ENCODE peak calls at places on chromosomes 11 and 22, in ten cellular contexts. Q, P, X, L, F, N, E, W, D and S are unnamed samples.

GRCh38 chr22:19598054-19598855 is 74.0 kb upstream of the CLDN5 start:
- DNase-seq in Q (no peak), P (peak; percentile 69), X (no peak), L (no peak), F (no peak), N (no peak), E (no peak), W (no peak), D (no peak), S (no peak)

GRCh38 chr11:61075891-61076290 is 26.4 kb upstream of the CD5 start:
- DNase-seq in Q (peak; percentile 70), P (no peak), X (no peak), L (peak; percentile 39), F (no peak), N (peak; percentile 41), E (no peak), W (peak; percentile 54), D (no peak), S (peak; percentile 72)

GRCh38 chr22:46577361-46578249 is 40.2 kb upstream of the CELSR1 start:
- DNase-seq in Q (no peak), P (peak; percentile 35), X (peak; percentile 47), L (no peak), F (peak; percentile 47), N (peak; percentile 35), E (no peak), W (no peak), D (no peak), S (no peak)

GRCh38 chr11:38278457-38279141 is 1680.6 kb upstream of the RAG2 start:
- DNase-seq in Q (no peak), P (no peak), X (no peak), L (no peak), F (no peak), N (no peak), E (no peak), W (no peak), D (no peak), S (no peak)

GRCh38 chr11:45880772-45881570 is 4.5 kb upstream of the MAPK8IP1 start:
- DNase-seq in Q (no peak), P (no peak), X (no peak), L (no peak), F (no peak), N (no peak), E (no peak), W (peak; percentile 50), D (no peak), S (no peak)

GRCh38 chr22:50027639-50028537 is 15.3 kb upstream of the IL17REL start:
- DNase-seq in Q (peak; percentile 9), P (peak; percentile 30), X (no peak), L (no peak), F (no peak), N (peak; percentile 17), E (no peak), W (no peak), D (no peak), S (no peak)

GRCh38 chr22:31938258-31938657 is 6.1 kb upstream of the YWHAH start:
- DNase-seq in Q (no peak), P (no peak), X (no peak), L (no peak), F (no peak), N (no peak), E (no peak), W (no peak), D (no peak), S (no peak)

GRCh38 chr22:45628508-45628907 is 43.1 kb upstream of the ATXN10 start:
- DNase-seq in Q (no peak), P (no peak), X (no peak), L (no peak), F (no peak), N (no peak), E (no peak), W (no peak), D (no peak), S (no peak)

GRCh38 chr11:109237636-109238035 is 184.4 kb upstream of the C11orf87 start:
- DNase-seq in Q (peak; percentile 50), P (no peak), X (no peak), L (no peak), F (no peak), N (no peak), E (no peak), W (no peak), D (no peak), S (no peak)

GRCh38 chr11:47980907-47981621 is 705 bp downstream of the PTPRJ start:
- DNase-seq in Q (peak; percentile 50), P (peak; percentile 66), X (peak; percentile 59), L (peak; percentile 40), F (peak; percentile 41), N (peak; percentile 79), E (no peak), W (peak; percentile 32), D (peak; percentile 74), S (no peak)

GRCh38 chr22:33652596-33652995 is 267.7 kb downstream of the LARGE1 start:
- DNase-seq in Q (peak; percentile 58), P (no peak), X (no peak), L (no peak), F (peak; percentile 23), N (no peak), E (no peak), W (no peak), D (no peak), S (no peak)

GRCh38 chr11:133698654-133699053 is 146.7 kb downstream of the SPATA19 start:
- DNase-seq in Q (no peak), P (no peak), X (no peak), L (no peak), F (no peak), N (no peak), E (no peak), W (no peak), D (no peak), S (no peak)

GRCh38 chr11:75814686-75815344 is at the start of gene UVRAG:
- DNase-seq in Q (peak; percentile 100), P (peak; percentile 100), X (peak; percentile 99), L (peak; percentile 100), F (peak; percentile 99), N (peak; percentile 98), E (peak; percentile 98), W (peak; percentile 98), D (peak; percentile 99), S (peak; percentile 100)
- TF ChIP-seq CTCF in Q (no peak), P (no peak), X (no peak), L (no peak), F (peak; percentile 42), N (no peak), E (peak; percentile 19), W (peak; percentile 33), D (no peak), S (peak; percentile 18)

GRCh38 chr11:119236891-119237290 is 30.8 kb downstream of the CBL start:
- DNase-seq in Q (peak; percentile 60), P (no peak), X (no peak), L (peak; percentile 38), F (no peak), N (peak; percentile 45), E (no peak), W (no peak), D (no peak), S (peak; percentile 45)

GRCh38 chr11:119236490-119236889 is 30.4 kb downstream of the CBL start:
- DNase-seq in Q (peak; percentile 28), P (no peak), X (no peak), L (peak; percentile 52), F (no peak), N (peak; percentile 62), E (no peak), W (no peak), D (no peak), S (peak; percentile 43)

GRCh38 chr11:119237515-119237914 is 31.4 kb downstream of the CBL start:
- DNase-seq in Q (no peak), P (no peak), X (no peak), L (no peak), F (no peak), N (no peak), E (no peak), W (no peak), D (no peak), S (no peak)
- TF ChIP-seq CTCF in Q (no peak), P (no peak), X (no peak), L (no peak), F (no peak), N (no peak), E (no peak), W (no peak), D (no peak), S (no peak)

GRCh38 chr11:20671856-20672546 is 2.6 kb downstream of the NELL1 start:
- DNase-seq in Q (no peak), P (peak; percentile 12), X (no peak), L (peak; percentile 7), F (no peak), N (no peak), E (no peak), W (no peak), D (no peak), S (no peak)
- TF ChIP-seq CTCF in Q (no peak), P (peak; percentile 24), X (no peak), L (peak; percentile 10), F (no peak), N (no peak), E (no peak), W (no peak), D (peak; percentile 30), S (no peak)

GRCh38 chr11:58957922-58958321 is 18.6 kb downstream of the GLYATL1 start:
- DNase-seq in Q (no peak), P (no peak), X (no peak), L (no peak), F (no peak), N (no peak), E (no peak), W (no peak), D (no peak), S (peak; percentile 4)
- TF ChIP-seq CTCF in Q (no peak), P (no peak), X (no peak), L (no peak), F (no peak), N (no peak), E (no peak), W (no peak), D (no peak), S (no peak)

GRCh38 chr11:7513210-7514098 is at the start of gene PPFIBP2:
- DNase-seq in Q (peak; percentile 45), P (peak; percentile 90), X (peak; percentile 85), L (peak; percentile 73), F (peak; percentile 86), N (peak; percentile 88), E (peak; percentile 66), W (peak; percentile 81), D (peak; percentile 87), S (peak; percentile 69)
- TF ChIP-seq CTCF in Q (peak; percentile 76), P (peak; percentile 56), X (peak; percentile 51), L (peak; percentile 73), F (peak; percentile 67), N (peak; percentile 69), E (peak; percentile 60), W (no peak), D (peak; percentile 49), S (peak; percentile 61)

DNA sequence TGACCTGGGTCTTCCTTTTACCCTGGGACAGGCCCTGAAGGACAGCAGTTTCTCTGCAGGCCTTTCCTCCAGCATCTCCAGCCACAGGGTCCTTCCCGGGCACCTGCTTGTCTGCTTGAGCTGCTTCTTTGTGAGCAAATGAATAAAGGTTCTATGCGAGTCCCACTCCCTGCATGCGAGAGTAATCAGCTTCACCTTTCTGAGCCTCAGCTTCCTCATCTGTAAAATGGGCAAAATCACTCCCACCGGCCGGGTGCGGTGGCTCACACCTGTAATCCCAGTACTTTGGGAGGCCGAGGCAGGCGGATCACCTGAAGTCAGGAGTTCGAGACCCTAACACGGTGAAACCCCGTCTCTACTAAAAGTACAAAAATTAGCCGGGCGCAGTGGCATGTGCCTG is 31.1 kb downstream of the IFT27 start:
- DNase-seq in Q (no peak), P (no peak), X (no peak), L (no peak), F (no peak), N (no peak), E (no peak), W (no peak), D (no peak), S (no peak)
- TF ChIP-seq CTCF in Q (no peak), P (no peak), X (no peak), L (no peak), F (no peak), N (no peak), E (no peak), W (no peak), D (no peak), S (no peak)